ENCODE peak calls at places on chromosomes 4 and X, in five cellular contexts. X is GM23338; W is CD4-positive, CD25-positive, alpha-beta regulatory T cell; E is adrenal gland; U is naive thymus-derived CD4-positive, alpha-beta T cell. L is an unnamed sample.

GRCh38 chr4:39698424-39699009 is 581 bp downstream of the UBE2K start:
- DNase-seq in X (peak; percentile 87), W (no peak), E (peak; percentile 43), U (no peak), L (peak; percentile 90)

GRCh38 chrX:55546956-55547355 is 57.3 kb upstream of the USP51 start:
- DNase-seq in X (no peak), W (no peak), E (no peak), U (no peak), L (no peak)

GRCh38 chr4:48152259-48152658 is 18.2 kb upstream of the TXK start:
- DNase-seq in X (no peak), W (no peak), E (no peak), U (no peak), L (no peak)

GRCh38 chrX:20197641-20198210 is 56.1 kb upstream of the EIF1AX start:
- DNase-seq in X (no peak), W (no peak), E (no peak), U (no peak), L (no peak)

GRCh38 chr4:175705407-175705806 is 106.7 kb downstream of the GPM6A start:
- DNase-seq in X (peak; percentile 65), W (no peak), E (no peak), U (no peak), L (no peak)

GRCh38 chrX:149871940-149872339 is 9.0 kb upstream of the MAGEA8 start:
- DNase-seq in X (peak; percentile 55), W (peak; percentile 6), E (peak; percentile 5), U (peak; percentile 31), L (peak; percentile 76)

GRCh38 chrX:133985164-133986007 is at the start of gene GPC3:
- DNase-seq in X (peak; percentile 77), W (peak; percentile 1), E (peak; percentile 18), U (peak; percentile 39), L (peak; percentile 73)

GRCh38 chr4:152780267-152780811 is 585 bp downstream of the ARFIP1 start:
- DNase-seq in X (peak; percentile 37), W (no peak), E (peak; percentile 50), U (no peak), L (no peak)

GRCh38 chrX:97027384-97027922 is 143.7 kb downstream of the RPA4 start:
- DNase-seq in X (peak; percentile 63), W (no peak), E (no peak), U (no peak), L (no peak)

GRCh38 chrX:2638279-2638678 is 52.8 kb upstream of the CD99 start:
- DNase-seq in X (no peak), W (no peak), E (no peak), U (peak; percentile 25), L (no peak)

GRCh38 chr4:87030606-87031441 is 96.0 kb downstream of the AFF1 start:
- DNase-seq in X (peak; percentile 40), W (no peak), E (no peak), U (no peak), L (no peak)

GRCh38 chr4:39528056-39528465 is 822 bp upstream of the UGDH start:
- DNase-seq in X (no peak), W (no peak), E (no peak), U (peak; percentile 12), L (no peak)

GRCh38 chrX:20116575-20117240 is at the start of gene MAP7D2:
- DNase-seq in X (peak; percentile 44), W (no peak), E (no peak), U (no peak), L (no peak)

GRCh38 chr4:180827193-180827592 is 1416.0 kb upstream of the TENM3 start:
- DNase-seq in X (peak; percentile 12), W (no peak), E (peak; percentile 42), U (no peak), L (no peak)

GRCh38 chr4:3766207-3766790 is at the start of gene ADRA2C:
- DNase-seq in X (peak; percentile 51), W (no peak), E (peak; percentile 25), U (no peak), L (no peak)

GRCh38 chr4:184347251-184348239 is 126.8 kb downstream of the IRF2 start:
- DNase-seq in X (peak; percentile 94), W (no peak), E (peak; percentile 93), U (no peak), L (peak; percentile 87)

GRCh38 chrX:115460565-115460888 is 100.4 kb upstream of the PLS3 start:
- DNase-seq in X (no peak), W (no peak), E (peak; percentile 7), U (no peak), L (no peak)

GRCh38 chr4:155854597-155855226 is 11.4 kb downstream of the ASIC5 start:
- DNase-seq in X (no peak), W (no peak), E (no peak), U (no peak), L (no peak)

GRCh38 chrX:66013195-66013816 is 26.6 kb downstream of the VSIG4 start:
- DNase-seq in X (no peak), W (no peak), E (no peak), U (no peak), L (no peak)

GRCh38 chrX:38055170-38055847 is 49.0 kb downstream of the SYTL5 start:
- DNase-seq in X (no peak), W (no peak), E (peak; percentile 18), U (no peak), L (no peak)

GRCh38 chr4:118736867-118737266 is 51.7 kb downstream of the METTL14 start:
- DNase-seq in X (no peak), W (no peak), E (no peak), U (no peak), L (no peak)

GRCh38 chr4:121943941-121944340 is 7.9 kb downstream of the TRPC3 start:
- DNase-seq in X (peak; percentile 86), W (no peak), E (no peak), U (no peak), L (no peak)

GRCh38 chr4:38160487-38161207 is 200.4 kb downstream of the PTTG2 start:
- DNase-seq in X (peak; percentile 71), W (peak; percentile 52), E (peak; percentile 83), U (peak; percentile 63), L (no peak)

GRCh38 chrX:48021026-48021900 is 14.5 kb downstream of the SPACA5 start:
- DNase-seq in X (peak; percentile 71), W (peak; percentile 59), E (peak; percentile 69), U (peak; percentile 90), L (peak; percentile 85)

GRCh38 chr4:118682928-118683327 is 2.3 kb upstream of the METTL14 start:
- DNase-seq in X (peak; percentile 72), W (no peak), E (no peak), U (no peak), L (no peak)

GRCh38 chrX:148069759-148070503 is 88.8 kb downstream of the FMR1NB start:
- DNase-seq in X (no peak), W (no peak), E (no peak), U (no peak), L (no peak)

GRCh38 chr4:30948653-30949052 is 228.5 kb downstream of the PCDH7 start:
- DNase-seq in X (no peak), W (no peak), E (no peak), U (no peak), L (no peak)

GRCh38 chr4:117700111-117700892 is 334.0 kb upstream of the NDST3 start:
- DNase-seq in X (peak; percentile 49), W (no peak), E (no peak), U (no peak), L (no peak)

GRCh38 chrX:111445485-111445884 is 33.5 kb upstream of the DCX start:
- DNase-seq in X (peak; percentile 73), W (no peak), E (no peak), U (peak; percentile 13), L (no peak)

GRCh38 chrX:67353651-67354370 is 190.0 kb upstream of the AR start:
- DNase-seq in X (no peak), W (no peak), E (no peak), U (no peak), L (no peak)

GRCh38 chrX:39809326-39809725 is 288.4 kb downstream of the BCOR start:
- DNase-seq in X (no peak), W (no peak), E (peak; percentile 39), U (no peak), L (no peak)

GRCh38 chr4:168884251-168885124 is 125.6 kb downstream of the CBR4 start:
- DNase-seq in X (no peak), W (no peak), E (no peak), U (no peak), L (no peak)

GRCh38 chr4:168880811-168881595 is 129.1 kb downstream of the CBR4 start:
- DNase-seq in X (no peak), W (no peak), E (no peak), U (no peak), L (no peak)

GRCh38 chr4:168881754-168882153 is 128.3 kb downstream of the CBR4 start:
- DNase-seq in X (no peak), W (no peak), E (no peak), U (no peak), L (no peak)

GRCh38 chr4:168883513-168883912 is 126.5 kb downstream of the CBR4 start:
- DNase-seq in X (no peak), W (no peak), E (no peak), U (no peak), L (no peak)

GRCh38 chr4:168882650-168883233 is 127.3 kb downstream of the CBR4 start:
- DNase-seq in X (no peak), W (no peak), E (peak; percentile 47), U (no peak), L (no peak)
- H3K4me1 ChIP-seq in X (no peaks in the 10 kb centered on the region), W (no peaks in the 10 kb centered on the region), E (peaks cover 13% of the 10 kb centered on the region), U (no peaks in the 10 kb centered on the region), L (peaks cover 59% of the 10 kb centered on the region)

GRCh38 chr4:37138019-37138653 is 106.4 kb upstream of the NWD2 start:
- DNase-seq in X (no peak), W (no peak), E (no peak), U (no peak), L (no peak)

GRCh38 chr4:37138789-37139188 is 105.8 kb upstream of the NWD2 start:
- DNase-seq in X (no peak), W (no peak), E (no peak), U (no peak), L (no peak)

GRCh38 chr4:37139987-37140386 is 104.6 kb upstream of the NWD2 start:
- DNase-seq in X (no peak), W (no peak), E (no peak), U (no peak), L (no peak)
- H3K4me1 ChIP-seq in X (no peaks in the 10 kb centered on the region), W (no peaks in the 10 kb centered on the region), E (no peaks in the 10 kb centered on the region), U (no peaks in the 10 kb centered on the region), L (no peaks in the 10 kb centered on the region)

GRCh38 chrX:118396113-118396512 is 50.2 kb downstream of the WDR44 start:
- DNase-seq in X (no peak), W (no peak), E (no peak), U (no peak), L (no peak)
- H3K4me1 ChIP-seq in X (no peaks in the 10 kb centered on the region), W (no peaks in the 10 kb centered on the region), E (no peaks in the 10 kb centered on the region), U (no peaks in the 10 kb centered on the region), L (no peaks in the 10 kb centered on the region)

DNA sequence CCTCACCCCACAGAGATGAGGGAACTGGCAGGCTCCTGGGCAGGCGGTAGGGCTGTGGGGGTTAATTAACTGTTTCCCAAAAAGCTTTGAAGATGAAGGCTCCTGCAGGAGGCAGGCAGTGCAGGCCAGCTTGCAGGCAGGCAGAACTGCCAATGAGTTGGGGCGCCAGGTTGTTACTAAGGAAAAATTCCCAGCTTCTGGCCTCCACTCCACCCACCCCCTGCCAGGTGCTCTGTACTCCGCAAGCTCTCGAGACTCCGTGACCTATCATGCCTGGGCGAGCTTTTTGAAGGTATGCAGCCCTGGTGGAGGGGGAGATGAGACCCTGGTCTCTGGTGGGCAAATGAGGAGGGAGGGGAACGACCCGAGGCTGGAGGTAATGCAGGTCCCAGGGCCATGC is 41.8 kb downstream of the PJA1 start:
- DNase-seq in X (no peak), W (no peak), E (no peak), U (no peak), L (no peak)
- H3K4me1 ChIP-seq in X (no peaks in the 10 kb centered on the region), W (no peaks in the 10 kb centered on the region), E (no peaks in the 10 kb centered on the region), U (no peaks in the 10 kb centered on the region), L (no peaks in the 10 kb centered on the region)

GRCh38 chrX:154059231-154059630 is 38.3 kb downstream of the MECP2 start:
- DNase-seq in X (no peak), W (no peak), E (no peak), U (no peak), L (no peak)
- H3K4me1 ChIP-seq in X (no peaks in the 10 kb centered on the region), W (peaks cover 43% of the 10 kb centered on the region), E (peaks cover 11% of the 10 kb centered on the region), U (peaks cover 9% of the 10 kb centered on the region), L (peaks cover 32% of the 10 kb centered on the region)